ENCODE peak calls at places on chromosomes 7 and 10, in ten cellular contexts. J, X, U, C, O, W, Q, L, D and P are unnamed samples.

GRCh38 chr10:113025487-113025886 is 75.4 kb downstream of the TCF7L2 start:
- DNase-seq in J (no peak), X (no peak), U (no peak), C (no peak), O (no peak), W (no peak), Q (no peak), L (no peak), D (no peak), P (no peak)

GRCh38 chr10:60565492-60565891 is 175.8 kb upstream of the ANK3 start:
- DNase-seq in J (no peak), X (no peak), U (no peak), C (no peak), O (no peak), W (no peak), Q (no peak), L (no peak), D (no peak), P (no peak)

GRCh38 chr10:88424881-88425280 is 158.2 kb downstream of the RNLS start:
- DNase-seq in J (no peak), X (no peak), U (no peak), C (no peak), O (no peak), W (no peak), Q (no peak), L (no peak), D (no peak), P (no peak)

GRCh38 chr7:33061282-33061928 is 1.2 kb downstream of the NT5C3A start:
- DNase-seq in J (no peak), X (no peak), U (no peak), C (no peak), O (no peak), W (no peak), Q (no peak), L (no peak), D (no peak), P (no peak)

GRCh38 chr7:48312151-48312550 is 140.9 kb downstream of the ABCA13 start:
- DNase-seq in J (no peak), X (no peak), U (peak), C (no peak), O (no peak), W (no peak), Q (no peak), L (no peak), D (no peak), P (no peak)

GRCh38 chr10:101237080-101237817 is 8.0 kb upstream of the LBX1 start:
- DNase-seq in J (no peak), X (no peak), U (peak), C (no peak), O (no peak), W (peak), Q (no peak), L (no peak), D (no peak), P (no peak)

GRCh38 chr10:58818889-58819288 is 306.2 kb downstream of the BICC1 start:
- DNase-seq in J (no peak), X (no peak), U (peak), C (no peak), O (no peak), W (no peak), Q (no peak), L (peak), D (peak), P (peak)

GRCh38 chr10:77605466-77605865 is 32.1 kb downstream of the KCNMA1 start:
- DNase-seq in J (no peak), X (no peak), U (no peak), C (no peak), O (no peak), W (no peak), Q (no peak), L (no peak), D (no peak), P (no peak)

GRCh38 chr7:69775231-69775771 is 177.0 kb downstream of the AUTS2 start:
- DNase-seq in J (peak), X (no peak), U (peak), C (no peak), O (no peak), W (peak), Q (no peak), L (no peak), D (peak), P (no peak)

GRCh38 chr7:519974-520458 is 370 bp upstream of the PDGFA start:
- DNase-seq in J (peak), X (peak), U (peak), C (no peak), O (peak), W (peak), Q (peak), L (no peak), D (no peak), P (no peak)

GRCh38 chr7:157963526-157963925 is 624.1 kb downstream of the PTPRN2 start:
- DNase-seq in J (no peak), X (no peak), U (no peak), C (no peak), O (no peak), W (no peak), Q (no peak), L (no peak), D (no peak), P (no peak)

GRCh38 chr10:44971935-44972792 is 6.4 kb downstream of the DEPP1 start:
- DNase-seq in J (no peak), X (no peak), U (no peak), C (no peak), O (no peak), W (no peak), Q (no peak), L (no peak), D (no peak), P (no peak)

GRCh38 chr10:43689618-43689954 is 40.9 kb upstream of the ZNF32 start:
- DNase-seq in J (peak), X (peak), U (peak), C (peak), O (peak), W (peak), Q (no peak), L (peak), D (peak), P (no peak)

GRCh38 chr7:102220929-102221850 is 65.5 kb upstream of the SH2B2 start:
- DNase-seq in J (no peak), X (no peak), U (peak), C (no peak), O (no peak), W (no peak), Q (peak), L (no peak), D (peak), P (no peak)

GRCh38 chr7:108000875-108001758 is 1.8 kb downstream of the LAMB1 start:
- DNase-seq in J (peak), X (peak), U (peak), C (no peak), O (no peak), W (peak), Q (peak), L (no peak), D (no peak), P (no peak)

GRCh38 chr7:100812729-100813128 is 14.6 kb downstream of the EPHB4 start:
- DNase-seq in J (no peak), X (no peak), U (no peak), C (no peak), O (no peak), W (no peak), Q (no peak), L (no peak), D (no peak), P (no peak)

GRCh38 chr7:80583901-80584300 is 54.5 kb upstream of the CD36 start:
- DNase-seq in J (no peak), X (no peak), U (peak), C (no peak), O (no peak), W (no peak), Q (no peak), L (no peak), D (no peak), P (no peak)

GRCh38 chr10:132665946-132666732 is 119.8 kb downstream of the NKX6-2 start:
- DNase-seq in J (peak), X (peak), U (peak), C (no peak), O (no peak), W (no peak), Q (peak), L (no peak), D (peak), P (peak)

GRCh38 chr7:130903358-130903974 is 169.5 kb upstream of the KLF14 start:
- DNase-seq in J (peak), X (peak), U (peak), C (no peak), O (no peak), W (no peak), Q (peak), L (no peak), D (peak), P (peak)

GRCh38 chr7:76202666-76203030 is 952 bp downstream of the SRRM3 start:
- DNase-seq in J (no peak), X (no peak), U (no peak), C (no peak), O (no peak), W (peak), Q (no peak), L (no peak), D (no peak), P (no peak)

GRCh38 chr10:122286872-122287271 is 15.8 kb downstream of the BTBD16 start:
- DNase-seq in J (peak), X (no peak), U (peak), C (no peak), O (no peak), W (peak), Q (peak), L (no peak), D (peak), P (no peak)

GRCh38 chr7:55198634-55199366 is 166.3 kb upstream of the LANCL2 start:
- DNase-seq in J (no peak), X (no peak), U (peak), C (no peak), O (no peak), W (no peak), Q (no peak), L (no peak), D (no peak), P (no peak)

GRCh38 chr7:7208524-7208923 is 26.2 kb downstream of the C1GALT1 start:
- DNase-seq in J (no peak), X (no peak), U (no peak), C (no peak), O (no peak), W (no peak), Q (no peak), L (no peak), D (no peak), P (no peak)

GRCh38 chr10:121527690-121528089 is 70.6 kb downstream of the FGFR2 start:
- DNase-seq in J (peak), X (no peak), U (peak), C (no peak), O (no peak), W (no peak), Q (no peak), L (no peak), D (peak), P (no peak)

GRCh38 chr7:94394399-94395140 is at the start of gene COL1A2:
- DNase-seq in J (peak), X (peak), U (peak), C (no peak), O (peak), W (peak), Q (no peak), L (no peak), D (peak), P (no peak)

GRCh38 chr10:36437367-36437766 is 688.0 kb upstream of the ANKRD30A start:
- DNase-seq in J (no peak), X (no peak), U (no peak), C (no peak), O (no peak), W (no peak), Q (no peak), L (no peak), D (no peak), P (no peak)

GRCh38 chr10:126895214-126895781 is 9.9 kb upstream of the DOCK1 start:
- DNase-seq in J (no peak), X (no peak), U (no peak), C (no peak), O (no peak), W (no peak), Q (no peak), L (no peak), D (no peak), P (no peak)

GRCh38 chr10:104665174-104665573 is 24.1 kb downstream of the SORCS3 start:
- DNase-seq in J (no peak), X (no peak), U (no peak), C (no peak), O (no peak), W (no peak), Q (no peak), L (no peak), D (no peak), P (no peak)

GRCh38 chr10:104336829-104337526 is 1.3 kb downstream of the ITPRIP start:
- DNase-seq in J (peak), X (no peak), U (peak), C (no peak), O (no peak), W (no peak), Q (no peak), L (no peak), D (peak), P (no peak)

GRCh38 chr7:15018981-15019380 is 116.4 kb upstream of the DGKB start:
- DNase-seq in J (no peak), X (no peak), U (no peak), C (no peak), O (no peak), W (no peak), Q (no peak), L (no peak), D (no peak), P (no peak)

GRCh38 chr10:76618641-76619040 is 1019.0 kb downstream of the KCNMA1 start:
- DNase-seq in J (peak), X (no peak), U (no peak), C (no peak), O (no peak), W (no peak), Q (no peak), L (no peak), D (no peak), P (no peak)

GRCh38 chr7:138064856-138065357 is 11.4 kb upstream of the AKR1D1 start:
- DNase-seq in J (peak), X (no peak), U (peak), C (no peak), O (no peak), W (no peak), Q (no peak), L (no peak), D (peak), P (no peak)

GRCh38 chr10:3775671-3776551 is 9.1 kb downstream of the KLF6 start:
- DNase-seq in J (peak), X (no peak), U (peak), C (no peak), O (no peak), W (no peak), Q (peak), L (no peak), D (peak), P (peak)

GRCh38 chr10:103630156-103630555 is 136.7 kb downstream of the NEURL1 start:
- DNase-seq in J (no peak), X (no peak), U (no peak), C (no peak), O (no peak), W (no peak), Q (no peak), L (no peak), D (no peak), P (no peak)

GRCh38 chr7:104857458-104858425 is 156.3 kb upstream of the KMT2E start:
- DNase-seq in J (peak), X (peak), U (no peak), C (no peak), O (no peak), W (no peak), Q (no peak), L (no peak), D (no peak), P (no peak)

GRCh38 chr10:103651783-103652476 is 158.4 kb downstream of the NEURL1 start:
- DNase-seq in J (no peak), X (no peak), U (no peak), C (no peak), O (no peak), W (no peak), Q (no peak), L (no peak), D (no peak), P (no peak)

GRCh38 chr7:47653550-47654351 is 71.8 kb upstream of the TNS3 start:
- DNase-seq in J (peak), X (no peak), U (peak), C (no peak), O (no peak), W (no peak), Q (peak), L (no peak), D (peak), P (no peak)

GRCh38 chr10:35367107-35367859 is 31.0 kb downstream of the CCNY start:
- DNase-seq in J (no peak), X (no peak), U (no peak), C (no peak), O (no peak), W (no peak), Q (no peak), L (no peak), D (no peak), P (no peak)

GRCh38 chr10:7507887-7508726 is 97.3 kb upstream of the SFMBT2 start:
- DNase-seq in J (no peak), X (peak), U (no peak), C (no peak), O (no peak), W (no peak), Q (no peak), L (no peak), D (no peak), P (no peak)